ENCODE peak calls at places on chromosomes 3 and 15, in four cellular contexts. T is neural crest cell, Y is GM06990, B is Caco-2. N is an unnamed sample.

GRCh38 chr15:76163429-76164020 is 103.7 kb downstream of the TMEM266 start:
- DNase-seq in Y (no peak), B (peak; percentile 66), T (no peak), N (no peak)

GRCh38 chr3:52118156-52118875 is 35.9 kb downstream of the POC1A start:
- DNase-seq in Y (no peak), B (no peak), T (no peak), N (no peak)

GRCh38 chr3:138774529-138775253 is 60.0 kb downstream of the PIK3CB start:
- DNase-seq in T (no peak), B (no peak), Y (no peak), N (no peak)

GRCh38 chr3:128487813-128488635 is 5.0 kb downstream of the GATA2 start:
- DNase-seq in B (peak; percentile 93), Y (no peak), T (peak; percentile 67), N (peak; percentile 82)

GRCh38 chr15:28944286-28944685 is 58.5 kb downstream of the APBA2 start:
- DNase-seq in Y (no peak), B (no peak), T (no peak), N (no peak)

GRCh38 chr15:62758126-62758951 is 284.2 kb upstream of the TPM1 start:
- DNase-seq in B (no peak), T (no peak), Y (no peak), N (no peak)

GRCh38 chr3:70779296-70779695 is 466.9 kb upstream of the MDFIC2 start:
- DNase-seq in Y (no peak), T (no peak), B (no peak), N (no peak)

GRCh38 chr15:31083394-31083790 is 18.1 kb downstream of the TRPM1 start:
- DNase-seq in T (no peak), B (no peak), Y (no peak), N (no peak)

GRCh38 chr15:80468776-80469175 is 64.6 kb downstream of the ARNT2 start:
- DNase-seq in T (no peak), B (no peak), Y (no peak), N (no peak)

GRCh38 chr3:11612515-11613184 is 31.1 kb downstream of the VGLL4 start:
- DNase-seq in T (no peak), Y (no peak), B (no peak), N (no peak)

GRCh38 chr3:78140866-78141658 is 1101.2 kb downstream of the ROBO2 start:
- DNase-seq in T (no peak), Y (no peak), B (no peak), N (no peak)

GRCh38 chr3:67400476-67400875 is 253.9 kb downstream of the SUCLG2 start:
- DNase-seq in B (no peak), T (no peak), Y (no peak), N (no peak)

GRCh38 chr15:41817327-41817726 is 10.6 kb upstream of the JMJD7 start:
- DNase-seq in Y (no peak), T (no peak), B (no peak), N (no peak)

GRCh38 chr15:32843211-32843907 is 125.6 kb downstream of the GREM1 start:
- DNase-seq in B (no peak), Y (no peak), T (no peak), N (no peak)

GRCh38 chr3:192917508-192918274 is at the start of gene MB21D2:
- DNase-seq in T (peak; percentile 62), B (peak; percentile 84), Y (peak; percentile 88), N (peak; percentile 87)

GRCh38 chr3:196192036-196193001 is 18.9 kb downstream of the ZDHHC19 start:
- DNase-seq in T (no peak), B (no peak), Y (peak; percentile 85), N (peak; percentile 54)

GRCh38 chr3:173538410-173538809 is 140.9 kb downstream of the NLGN1 start:
- DNase-seq in B (no peak), T (no peak), Y (no peak), N (no peak)

GRCh38 chr15:33720952-33721351 is 247.3 kb upstream of the CHRM5 start:
- DNase-seq in B (no peak), T (no peak), Y (no peak), N (no peak)

GRCh38 chr3:162865466-162865865 is 1368.9 kb downstream of the OTOL1 start:
- DNase-seq in B (no peak), Y (no peak), T (no peak), N (no peak)

GRCh38 chr15:80418892-80419537 is 14.8 kb downstream of the ARNT2 start:
- DNase-seq in T (peak; percentile 9), Y (no peak), B (no peak), N (no peak)

GRCh38 chr3:100548053-100548452 is 55.6 kb downstream of the TMEM45A start:
- DNase-seq in T (no peak), Y (no peak), B (no peak), N (no peak)

GRCh38 chr15:65184944-65185717 is at the start of gene CLPX:
- DNase-seq in Y (peak; percentile 96), B (peak; percentile 90), T (peak; percentile 72), N (peak; percentile 91)

GRCh38 chr15:101188517-101189340 is 63.1 kb downstream of the CHSY1 start:
- DNase-seq in B (no peak), T (no peak), Y (peak; percentile 55), N (peak; percentile 75)

GRCh38 chr3:126508539-126508938 is 9.0 kb downstream of the UROC1 start:
- DNase-seq in T (no peak), Y (no peak), B (no peak), N (no peak)

GRCh38 chr15:50124557-50125080 is 5.6 kb upstream of the ATP8B4 start:
- DNase-seq in Y (no peak), B (no peak), T (no peak), N (no peak)

GRCh38 chr15:73196113-73196512 is 143.8 kb downstream of the NEO1 start:
- DNase-seq in Y (no peak), B (no peak), T (no peak), N (no peak)

GRCh38 chr3:13372126-13372525 is 48.0 kb downstream of the NUP210 start:
- DNase-seq in Y (no peak), B (no peak), T (no peak), N (no peak)

GRCh38 chr15:65902373-65902772 is 33.1 kb downstream of the RAB11A start:
- DNase-seq in B (peak; percentile 86), T (no peak), Y (peak; percentile 63), N (no peak)

GRCh38 chr3:31226331-31226730 is 306.4 kb upstream of the STT3B start:
- DNase-seq in B (no peak), Y (no peak), T (no peak), N (no peak)

DNA sequence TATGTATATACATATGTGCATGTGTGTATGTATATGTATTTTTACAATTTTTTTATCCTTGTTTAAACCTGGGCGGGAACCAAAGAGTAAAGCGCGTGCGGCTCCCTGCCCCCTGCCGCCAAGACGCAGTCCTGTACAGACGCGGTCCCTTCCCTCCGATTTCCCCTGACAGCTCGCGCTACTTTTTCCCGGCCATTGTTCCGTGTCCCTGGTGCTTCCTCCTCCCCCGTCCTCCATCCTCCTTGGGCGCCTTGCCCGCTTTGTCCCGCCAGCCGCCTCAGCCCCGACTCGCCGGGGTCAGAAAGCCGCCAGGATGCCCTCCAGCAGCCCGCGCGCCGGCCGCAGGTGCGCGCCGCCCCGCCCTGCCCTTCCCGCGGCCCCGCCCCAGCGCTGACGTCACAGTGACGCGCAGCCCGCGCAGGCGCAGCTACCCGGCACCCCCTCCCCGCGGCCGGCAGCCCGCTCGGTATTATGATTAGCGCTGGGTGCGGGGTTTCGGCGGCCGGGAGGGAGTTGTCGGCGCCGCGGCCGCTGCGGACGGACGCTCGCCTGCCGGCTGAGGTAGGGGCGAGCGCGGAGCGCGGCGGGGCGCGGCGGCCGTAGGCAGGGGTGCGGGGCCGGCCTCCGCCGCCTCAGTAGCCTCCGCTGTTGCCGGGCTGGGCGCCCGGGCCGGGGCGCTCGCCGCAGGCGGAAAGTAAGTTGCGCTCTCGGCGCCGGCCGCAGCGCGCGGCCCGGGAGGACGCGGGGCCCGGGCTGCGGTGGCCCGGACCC is at the start of gene SNRK:
- DNase-seq in Y (peak; percentile 88), B (peak; percentile 84), T (peak; percentile 91), N (peak; percentile 97)
- TF ChIP-seq CTCF in Y (peak; percentile 13), B (peak; percentile 30), T (peak; percentile 55), N (peak; percentile 6)

DNA sequence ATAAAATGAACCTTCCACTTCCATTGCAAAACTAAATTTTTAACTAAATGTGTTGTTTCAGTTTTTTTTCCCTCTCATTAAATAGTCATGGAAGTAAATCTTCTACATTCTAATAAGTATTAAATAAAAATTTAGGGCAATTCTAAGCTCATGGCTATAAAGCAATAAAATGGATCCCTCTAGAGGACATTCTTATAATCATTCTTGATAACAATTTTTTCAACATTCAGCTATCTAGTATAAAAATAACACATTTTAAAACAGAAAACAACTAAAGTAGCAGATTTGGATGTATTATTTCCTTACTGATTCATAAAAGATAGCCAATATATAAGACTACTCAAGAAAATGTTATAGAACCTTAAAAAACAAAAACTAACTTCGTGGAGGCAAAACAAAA is 393.1 kb downstream of the PLOD2 start:
- DNase-seq in T (no peak), Y (no peak), B (no peak), N (no peak)
- TF ChIP-seq CTCF in T (peak; percentile 64), Y (no peak), B (peak; percentile 1), N (no peak)

DNA sequence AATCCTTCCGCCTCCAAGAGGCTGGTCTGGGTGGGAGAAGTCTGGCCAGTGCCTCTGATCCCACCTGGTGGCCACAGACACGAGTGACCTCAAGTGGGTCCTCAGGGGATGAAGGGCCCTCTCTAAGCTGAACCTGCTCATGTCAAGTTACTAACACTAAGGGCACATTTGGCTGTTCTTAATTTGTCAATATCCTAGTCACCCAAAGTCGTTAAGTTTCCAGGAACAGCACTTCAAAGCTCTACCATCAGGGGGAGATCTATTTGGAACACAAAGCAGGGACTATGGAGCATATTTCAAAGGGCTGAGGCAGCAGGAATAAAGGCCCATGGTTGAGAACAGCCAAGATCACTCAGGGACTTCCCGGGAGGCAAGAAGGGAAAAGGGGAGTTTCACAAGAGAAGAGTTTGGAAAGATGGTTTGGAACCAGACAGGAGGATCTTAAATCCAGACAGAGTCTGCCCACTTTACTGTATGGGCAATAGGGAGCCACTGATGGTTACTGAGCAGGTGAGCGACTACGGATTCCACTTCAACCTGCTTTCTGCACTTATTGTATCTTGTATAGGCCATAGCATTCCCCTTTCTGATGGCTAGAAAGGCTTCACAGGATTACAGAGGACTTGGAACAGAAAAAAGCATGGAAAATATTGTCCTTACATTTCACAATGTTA is 13.7 kb downstream of the OXTR start:
- DNase-seq in Y (no peak), T (no peak), B (peak; percentile 37), N (no peak)
- TF ChIP-seq CTCF in Y (no peak), T (peak; percentile 48), B (no peak), N (peak; percentile 20)

GRCh38 chr3:39447637-39448483 is 19.6 kb upstream of the MOBP start:
- DNase-seq in T (peak; percentile 67), Y (peak; percentile 17), B (peak; percentile 74), N (peak; percentile 80)

GRCh38 chr3:39446444-39446843 is 21.0 kb upstream of the MOBP start:
- DNase-seq in Y (no peak), T (no peak), B (no peak), N (no peak)

GRCh38 chr3:39445927-39446326 is 21.6 kb upstream of the MOBP start:
- DNase-seq in B (no peak), Y (no peak), T (no peak), N (no peak)

GRCh38 chr3:39440316-39440715 is 27.2 kb upstream of the MOBP start:
- DNase-seq in Y (no peak), B (no peak), T (no peak), N (no peak)

DNA sequence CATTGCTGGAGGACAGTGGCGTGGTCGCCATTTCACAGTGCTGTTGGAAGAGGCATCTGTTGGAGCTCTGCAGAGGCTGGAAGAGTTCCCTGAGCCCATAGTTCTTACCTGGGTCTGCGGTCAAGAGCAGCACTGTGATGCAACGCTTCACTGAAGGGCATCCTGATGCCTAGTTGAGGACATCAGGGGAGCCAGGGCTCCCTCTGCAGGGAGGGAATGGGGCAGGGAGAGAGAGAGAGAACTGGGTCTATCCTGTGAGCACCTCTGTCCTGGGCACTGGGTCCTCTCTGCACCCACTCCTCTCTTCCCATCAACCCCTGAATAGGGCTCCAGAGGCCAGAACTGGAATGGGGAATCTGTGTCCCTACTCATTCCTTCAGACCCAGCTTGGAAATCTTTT is 23.9 kb upstream of the MOBP start:
- DNase-seq in T (no peak), Y (no peak), B (no peak), N (no peak)
- TF ChIP-seq CTCF in T (no peak), Y (no peak), B (peak; percentile 39), N (no peak)

N was measured in GM13977.